ENCODE peak calls at places on chromosome 7, in seven cellular contexts. Y is right atrium auricular region, T is H9, K is brain microvascular endothelial cell, E is osteoblast, B is GM23338, I is PC-9. Z is an unnamed sample.
A peak's percentile ranks its signal among the peaks of the same experiment; 100 is the strongest.

GRCh38 chr7:46651561-46652088 is 730.6 kb upstream of the IGFBP3 start:
- DNase-seq in Y (no peak), I (peak; percentile 60), K (no peak), B (no peak), T (no peak), E (no peak), Z (no peak)

GRCh38 chr7:55794527-55794926 is 68.0 kb downstream of the SEPTIN14 start:
- DNase-seq in T (no peak), I (peak; percentile 76), B (peak; percentile 1), K (no peak), E (no peak), Y (no peak), Z (no peak)

GRCh38 chr7:155743197-155743596 is 69.1 kb downstream of the SHH start:
- DNase-seq in I (no peak), B (no peak), K (no peak), E (no peak), T (no peak), Y (no peak), Z (no peak)

GRCh38 chr7:148615085-148615750 is 24.7 kb downstream of the C7orf33 start:
- DNase-seq in E (no peak), T (no peak), Y (no peak), B (no peak), K (no peak), I (no peak), Z (no peak)

GRCh38 chr7:44307301-44307900 is 18.0 kb downstream of the CAMK2B start:
- DNase-seq in Y (peak; percentile 71), B (peak; percentile 62), E (peak; percentile 92), T (peak; percentile 65), K (peak; percentile 20), I (peak; percentile 74), Z (peak; percentile 76)

GRCh38 chr7:112550468-112551060 is 69.8 kb downstream of the LSMEM1 start:
- DNase-seq in I (peak; percentile 15), T (no peak), K (peak; percentile 62), B (peak; percentile 82), Y (no peak), E (peak; percentile 79), Z (no peak)

GRCh38 chr7:100887186-100887954 is 2.1 kb downstream of the UFSP1 start:
- DNase-seq in T (no peak), B (no peak), I (no peak), E (peak; percentile 62), Y (no peak), K (no peak), Z (no peak)

GRCh38 chr7:23335141-23335540 is 36.0 kb downstream of the MALSU1 start:
- DNase-seq in I (peak; percentile 41), T (no peak), E (no peak), K (no peak), B (no peak), Y (no peak), Z (no peak)

GRCh38 chr7:88759216-88759955 is at the start of gene ZNF804B:
- DNase-seq in T (peak; percentile 78), B (peak; percentile 74), Y (no peak), E (no peak), K (no peak), I (no peak), Z (peak; percentile 16)

GRCh38 chr7:143395187-143396149 is 13.2 kb downstream of the EPHA1 start:
- DNase-seq in K (no peak), E (peak; percentile 88), Y (no peak), T (peak; percentile 36), I (no peak), B (peak; percentile 63), Z (no peak)

GRCh38 chr7:132548489-132549078 is 27.7 kb downstream of the PLXNA4 start:
- DNase-seq in K (peak; percentile 29), E (no peak), Y (no peak), I (no peak), B (no peak), T (no peak), Z (no peak)

GRCh38 chr7:38452615-38453014 is 178.6 kb downstream of the AMPH start:
- DNase-seq in K (no peak), Y (no peak), B (no peak), T (no peak), E (no peak), I (no peak), Z (no peak)

GRCh38 chr7:271266-272107 is 18.5 kb upstream of the FOXL3 start:
- DNase-seq in T (no peak), K (no peak), I (no peak), E (peak; percentile 51), B (no peak), Y (no peak), Z (peak; percentile 13)

GRCh38 chr7:129607471-129608120 is 3.9 kb upstream of the NRF1 start:
- DNase-seq in B (peak; percentile 82), E (peak; percentile 91), Y (no peak), K (no peak), T (peak; percentile 58), I (peak; percentile 42), Z (no peak)

GRCh38 chr7:129502708-129503685 is 666 bp downstream of the SMKR1 start:
- DNase-seq in E (no peak), K (no peak), Y (peak; percentile 52), I (no peak), B (peak; percentile 69), T (peak; percentile 60), Z (no peak)

GRCh38 chr7:24574365-24574764 is 1.1 kb downstream of the PALS2 start:
- DNase-seq in B (no peak), E (peak; percentile 89), K (no peak), Y (no peak), T (no peak), I (no peak), Z (no peak)

GRCh38 chr7:41053830-41054229 is 649.1 kb downstream of the INHBA start:
- DNase-seq in E (no peak), B (no peak), K (no peak), T (no peak), Y (no peak), I (no peak), Z (no peak)

GRCh38 chr7:152661479-152661878 is 14.5 kb downstream of the XRCC2 start:
- DNase-seq in K (no peak), Y (no peak), B (no peak), T (no peak), I (no peak), E (no peak), Z (peak; percentile 32)

GRCh38 chr7:152663101-152663740 is 12.7 kb downstream of the XRCC2 start:
- DNase-seq in E (no peak), K (no peak), T (no peak), I (no peak), Y (no peak), B (peak; percentile 23), Z (no peak)

GRCh38 chr7:152666078-152666477 is 9.9 kb downstream of the XRCC2 start:
- DNase-seq in E (no peak), I (no peak), Y (no peak), K (no peak), B (no peak), T (no peak), Z (no peak)

GRCh38 chr7:152664636-152665035 is 11.3 kb downstream of the XRCC2 start:
- DNase-seq in E (no peak), B (no peak), K (no peak), I (no peak), T (no peak), Y (no peak), Z (no peak)

GRCh38 chr7:152663926-152664325 is 12.0 kb downstream of the XRCC2 start:
- DNase-seq in B (no peak), K (no peak), I (no peak), T (no peak), E (no peak), Y (no peak), Z (no peak)
- H3K27ac ChIP-seq in B (no peak overlapping the region), K (no peak overlapping the region), I (no peak overlapping the region), T (no peak overlapping the region), E (no peak overlapping the region), Y (no peak overlapping the region), Z (no peak overlapping the region)

DNA sequence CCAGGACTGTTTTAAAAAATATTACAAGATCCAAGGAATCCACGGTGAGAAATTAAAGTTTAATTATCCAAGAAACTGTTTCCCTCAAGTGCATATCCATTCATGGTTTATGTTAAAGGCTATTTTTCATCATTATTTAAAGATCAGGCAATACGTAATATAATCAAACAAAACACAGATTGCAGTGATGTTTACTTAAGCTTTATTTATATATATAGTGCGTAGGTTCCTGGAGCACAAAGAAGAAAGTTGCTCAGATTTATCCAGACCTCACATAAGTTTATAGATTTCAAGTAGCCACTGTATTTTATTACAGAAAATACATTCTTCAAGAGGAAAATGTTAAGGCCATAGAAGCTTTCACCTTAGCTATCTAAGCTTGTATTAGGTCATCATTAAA is 210.0 kb upstream of the KLF14 start:
- DNase-seq in Y (no peak), B (no peak), T (no peak), K (no peak), I (no peak), E (no peak), Z (no peak)
- H3K27ac ChIP-seq in Y (peak overlapping the region; percentile 83), B (no peak overlapping the region), T (no peak overlapping the region), K (peak overlapping the region; percentile 74), I (no peak overlapping the region), E (peak overlapping the region; percentile 97), Z (peak overlapping the region; percentile 87)

GRCh38 chr7:17038783-17039170 is 157.0 kb upstream of the AGR3 start:
- DNase-seq in E (peak; percentile 4), T (no peak), K (no peak), B (no peak), I (peak; percentile 30), Y (no peak), Z (no peak)

GRCh38 chr7:17041324-17041723 is 159.5 kb upstream of the AGR3 start:
- DNase-seq in T (no peak), K (peak; percentile 86), Y (no peak), B (no peak), I (no peak), E (no peak), Z (no peak)

GRCh38 chr7:17039372-17039771 is 157.6 kb upstream of the AGR3 start:
- DNase-seq in K (no peak), E (no peak), I (no peak), B (no peak), T (no peak), Y (no peak), Z (no peak)

GRCh38 chr7:17042211-17042610 is 160.4 kb upstream of the AGR3 start:
- DNase-seq in T (no peak), E (no peak), Y (no peak), K (no peak), I (no peak), B (no peak), Z (no peak)

DNA sequence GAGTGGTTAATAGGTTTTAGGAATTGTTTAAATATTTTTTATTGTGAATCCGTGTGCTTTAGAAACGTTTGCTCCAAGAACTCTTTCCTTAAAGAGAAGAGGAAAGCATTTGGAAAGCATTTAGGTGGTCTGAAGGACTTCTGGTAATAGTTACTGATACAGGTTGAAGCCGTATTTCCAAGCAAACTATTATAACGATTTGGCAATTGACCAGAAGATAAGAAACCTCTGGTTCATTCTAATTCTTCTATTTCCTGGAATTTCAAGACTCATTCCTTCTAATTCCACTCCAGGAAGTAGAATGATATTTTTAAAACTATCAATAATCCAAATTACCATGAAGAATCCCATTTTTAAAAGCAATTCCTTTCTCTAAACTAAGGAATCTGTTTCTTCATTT is 158.9 kb upstream of the AGR3 start:
- DNase-seq in K (no peak), B (no peak), E (no peak), Y (no peak), I (no peak), T (no peak), Z (no peak)
- H3K27ac ChIP-seq in K (peak overlapping the region; percentile 70), B (no peak overlapping the region), E (peak overlapping the region; percentile 90), Y (no peak overlapping the region), I (peak overlapping the region; percentile 97), T (no peak overlapping the region), Z (no peak overlapping the region)

DNA sequence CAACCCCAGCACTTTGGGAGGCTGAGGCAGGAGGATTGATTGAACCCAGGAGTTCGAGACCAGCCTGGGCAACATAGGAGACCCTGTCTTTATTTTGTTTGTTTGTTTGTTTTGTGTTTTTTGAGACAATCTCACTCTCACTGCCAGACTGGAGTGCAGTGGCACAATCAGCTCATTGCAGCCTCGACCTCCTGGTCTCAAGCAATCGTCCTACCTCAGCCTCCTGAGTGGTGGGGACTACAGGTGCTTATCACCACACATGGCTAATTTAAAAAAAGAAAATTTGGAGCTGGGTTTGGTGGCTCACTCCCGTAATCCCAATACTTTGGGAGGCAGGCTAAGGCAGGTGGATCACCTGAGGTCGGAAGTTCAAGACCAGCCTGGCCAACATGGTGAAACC is 30.6 kb upstream of the CCL24 start:
- DNase-seq in T (no peak), E (no peak), Y (no peak), B (no peak), I (no peak), K (no peak), Z (no peak)
- H3K27ac ChIP-seq in T (no peak overlapping the region), E (no peak overlapping the region), Y (no peak overlapping the region), B (no peak overlapping the region), I (no peak overlapping the region), K (no peak overlapping the region), Z (no peak overlapping the region)